ENCODE peak calls at places on chromosomes 11 and 22, in six cellular contexts. P is mesenchymal stem cell, F is dorsolateral prefrontal cortex, J is Peyer's patch, V is kidney, R is H7. D is an unnamed sample.
A peak's percentile ranks its signal among the peaks of the same experiment; 100 is the strongest.

GRCh38 chr11:63858628-63859550 is 20.0 kb downstream of the MARK2 start:
- DNase-seq in P (peak; percentile 90), F (no peak), J (peak; percentile 82), V (no peak), R (no peak), D (peak; percentile 51)

GRCh38 chr11:56932572-56933235 is 56.0 kb upstream of the OR5AK2 start:
- DNase-seq in P (no peak), F (no peak), J (no peak), V (no peak), R (no peak), D (peak; percentile 18)

GRCh38 chr11:17020831-17021230 is 6.6 kb upstream of the PLEKHA7 start:
- DNase-seq in P (peak; percentile 9), F (no peak), J (no peak), V (no peak), R (peak; percentile 2), D (no peak)

GRCh38 chr11:123516238-123516637 is 86.2 kb downstream of the GRAMD1B start:
- DNase-seq in P (no peak), F (no peak), J (no peak), V (no peak), R (no peak), D (no peak)

GRCh38 chr11:67266424-67267187 is at the start of gene GRK2:
- DNase-seq in P (no peak), F (no peak), J (peak; percentile 66), V (peak; percentile 86), R (peak; percentile 82), D (no peak)

GRCh38 chr22:19896665-19897355 is 42.1 kb upstream of the GNB1L start:
- DNase-seq in P (no peak), F (no peak), J (no peak), V (peak; percentile 66), R (no peak), D (no peak)

GRCh38 chr11:120564573-120565301 is 53.2 kb downstream of the GRIK4 start:
- DNase-seq in P (peak; percentile 88), F (peak; percentile 76), J (no peak), V (peak; percentile 84), R (peak; percentile 84), D (peak; percentile 26)

GRCh38 chr11:70080763-70081162 is 2.6 kb downstream of the ANO1 start:
- DNase-seq in P (no peak), F (no peak), J (no peak), V (peak; percentile 49), R (no peak), D (no peak)

GRCh38 chr11:67347964-67348749 is 5.2 kb downstream of the POLD4 start:
- DNase-seq in P (no peak), F (no peak), J (peak; percentile 46), V (no peak), R (no peak), D (no peak)

DNA sequence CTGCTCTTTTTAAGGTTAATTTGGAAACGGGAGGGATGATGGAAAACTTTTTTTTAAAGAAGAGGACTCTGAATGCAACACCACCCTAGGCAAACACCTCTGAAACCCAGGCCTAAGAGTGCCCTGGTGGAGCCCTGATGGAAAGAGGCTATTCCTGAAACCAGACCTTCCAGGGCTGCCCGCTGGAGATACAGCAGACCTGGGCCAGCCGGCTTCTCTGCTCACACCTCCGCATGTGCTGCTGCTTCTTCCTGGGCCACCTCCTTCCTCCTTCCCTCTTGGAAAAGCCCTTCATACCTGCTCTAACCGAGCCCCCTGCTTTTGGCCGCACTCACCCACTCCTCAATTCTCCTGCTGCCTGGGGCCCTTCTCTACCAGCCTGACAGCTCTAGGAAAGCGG is 37.9 kb downstream of the DUSP8 start:
- DNase-seq in P (no peak), F (no peak), J (no peak), V (no peak), R (no peak), D (no peak)
- H3K4me3 ChIP-seq in P (no peak overlapping the region), F (no peak overlapping the region), J (no peak overlapping the region), V (no peak overlapping the region), R (no peak overlapping the region), D (no peak overlapping the region)

GRCh38 chr22:30609260-30610185 is 2.5 kb downstream of the TCN2 start:
- DNase-seq in P (peak; percentile 94), F (no peak), J (peak; percentile 86), V (no peak), R (peak; percentile 60), D (no peak)

GRCh38 chr22:30605449-30606110 is 1.4 kb upstream of the TCN2 start:
- DNase-seq in P (peak; percentile 49), F (peak; percentile 42), J (peak; percentile 83), V (no peak), R (peak; percentile 68), D (no peak)

GRCh38 chr22:30606455-30607299 is at the start of gene TCN2:
- DNase-seq in P (peak; percentile 88), F (peak; percentile 83), J (peak; percentile 90), V (peak; percentile 91), R (peak; percentile 93), D (peak; percentile 57)

GRCh38 chr22:30607300-30607930 is 441 bp downstream of the TCN2 start:
- DNase-seq in P (no peak), F (no peak), J (no peak), V (no peak), R (no peak), D (no peak)

GRCh38 chr22:30607939-30608338 is 965 bp downstream of the TCN2 start:
- DNase-seq in P (no peak), F (no peak), J (no peak), V (no peak), R (no peak), D (no peak)
- H3K4me3 ChIP-seq in P (no peak overlapping the region), F (peak overlapping the region; percentile 67), J (peak overlapping the region; percentile 69), V (peak overlapping the region; percentile 74), R (no peak overlapping the region), D (no peak overlapping the region)

GRCh38 chr11:1866776-1867175 is 13.9 kb downstream of the LSP1 start:
- DNase-seq in P (no peak), F (no peak), J (no peak), V (peak; percentile 69), R (no peak), D (no peak)

GRCh38 chr11:1868636-1869291 is 15.9 kb downstream of the LSP1 start:
- DNase-seq in P (no peak), F (no peak), J (no peak), V (peak; percentile 73), R (no peak), D (no peak)

GRCh38 chr11:1866226-1866625 is 13.3 kb downstream of the LSP1 start:
- DNase-seq in P (no peak), F (no peak), J (no peak), V (peak; percentile 60), R (no peak), D (no peak)

GRCh38 chr11:1868056-1868635 is 15.3 kb downstream of the LSP1 start:
- DNase-seq in P (no peak), F (no peak), J (no peak), V (peak; percentile 61), R (no peak), D (no peak)

DNA sequence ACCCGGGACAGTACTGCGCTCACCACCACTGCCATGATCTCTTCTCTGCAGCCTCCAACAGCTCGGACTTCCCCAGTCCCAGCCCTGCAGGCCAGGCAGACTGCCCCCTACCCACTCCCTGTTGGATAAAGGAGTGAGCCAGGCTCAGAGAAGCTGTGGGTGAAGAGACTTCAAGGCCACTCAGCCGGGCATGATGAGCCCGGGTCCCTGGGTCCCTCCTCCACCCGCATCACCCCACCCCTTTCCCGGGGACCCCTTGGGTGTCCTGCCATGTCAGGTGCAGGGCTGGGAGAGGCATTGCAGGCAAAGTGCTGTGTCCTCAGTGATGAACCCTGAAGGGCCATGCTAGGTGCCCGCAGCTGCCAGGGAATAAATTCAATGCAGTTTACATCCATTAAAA is 14.5 kb downstream of the LSP1 start:
- DNase-seq in P (no peak), F (no peak), J (no peak), V (peak; percentile 60), R (no peak), D (no peak)
- H3K4me3 ChIP-seq in P (no peak overlapping the region), F (no peak overlapping the region), J (no peak overlapping the region), V (no peak overlapping the region), R (no peak overlapping the region), D (no peak overlapping the region)

GRCh38 chr22:37843746-37844089 is 416 bp downstream of the ANKRD54 start:
- DNase-seq in P (peak; percentile 66), F (peak; percentile 40), J (peak; percentile 75), V (no peak), R (peak; percentile 90), D (no peak)

GRCh38 chr22:37844904-37845334 is 785 bp upstream of the ANKRD54 start:
- DNase-seq in P (no peak), F (no peak), J (no peak), V (no peak), R (no peak), D (no peak)

GRCh38 chr22:37846433-37846832 is 2.3 kb upstream of the ANKRD54 start:
- DNase-seq in P (no peak), F (no peak), J (no peak), V (peak; percentile 6), R (no peak), D (no peak)

GRCh38 chr22:37842015-37842793 is 1.9 kb downstream of the ANKRD54 start:
- DNase-seq in P (no peak), F (no peak), J (no peak), V (peak; percentile 20), R (no peak), D (no peak)
- H3K4me3 ChIP-seq in P (peak overlapping the region; percentile 91), F (peak overlapping the region; percentile 2), J (no peak overlapping the region), V (peak overlapping the region; percentile 15), R (no peak overlapping the region), D (no peak overlapping the region)

DNA sequence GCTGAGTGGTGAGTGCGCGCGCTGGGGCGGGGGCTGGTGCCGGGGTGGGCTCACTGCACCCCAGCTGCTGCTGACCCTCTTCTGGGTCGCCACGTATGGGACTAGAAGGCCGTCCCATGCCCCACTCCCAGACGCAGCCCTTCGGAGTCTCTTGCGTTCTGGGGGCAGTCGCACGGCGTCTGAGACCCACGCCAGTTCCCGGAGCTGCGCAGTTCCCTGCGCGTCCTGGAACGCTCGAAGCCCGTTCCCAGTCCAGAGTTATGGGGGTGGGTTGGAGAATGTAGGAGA is 345 bp downstream of the LAYN start:
- DNase-seq in P (no peak), F (no peak), J (no peak), V (no peak), R (no peak), D (no peak)
- H3K4me3 ChIP-seq in P (peak overlapping the region; percentile 85), F (peak overlapping the region; percentile 80), J (peak overlapping the region; percentile 61), V (peak overlapping the region; percentile 45), R (peak overlapping the region; percentile 59), D (peak overlapping the region; percentile 71)

GRCh38 chr22:36052505-36052941 is 23.9 kb upstream of the RBFOX2 start:
- DNase-seq in P (peak; percentile 49), F (no peak), J (no peak), V (no peak), R (no peak), D (no peak)
- H3K4me3 ChIP-seq in P (no peak overlapping the region), F (no peak overlapping the region), J (no peak overlapping the region), V (no peak overlapping the region), R (no peak overlapping the region), D (no peak overlapping the region)

DNA sequence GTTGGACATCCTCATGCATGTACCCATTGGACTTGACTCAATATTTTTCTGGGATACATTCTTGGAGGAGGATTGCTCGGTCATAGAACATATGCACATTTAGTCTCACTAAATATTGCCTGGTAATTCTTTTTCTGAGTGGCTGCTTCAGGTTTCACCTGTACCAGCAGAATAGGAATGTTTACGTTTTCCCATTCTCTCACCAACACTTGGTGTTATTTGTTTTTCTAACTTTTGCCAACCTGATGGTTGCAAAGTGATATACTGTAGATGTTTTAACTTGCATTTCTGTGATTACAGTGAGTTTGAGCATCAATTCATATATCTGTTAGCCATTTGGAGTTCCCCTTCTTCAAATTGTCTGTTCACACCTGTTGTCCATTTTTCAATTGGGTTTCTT is 1.3 kb upstream of the MRGPRD start:
- DNase-seq in P (no peak), F (no peak), J (no peak), V (no peak), R (no peak), D (no peak)
- H3K4me3 ChIP-seq in P (no peak overlapping the region), F (no peak overlapping the region), J (no peak overlapping the region), V (no peak overlapping the region), R (no peak overlapping the region), D (no peak overlapping the region)

D was measured in retinal pigment epithelial cell.